ENCODE peak calls at places on chromosome 2, in seven cellular contexts. V is GM23248, O is spleen, J is cardiac muscle cell, W is heart left ventricle, I is adrenal gland, Y is left lung. M is an unnamed sample.
A peak's percentile ranks its signal among the peaks of the same experiment; 100 is the strongest.

GRCh38 chr2:189255711-189256110 is 76.2 kb upstream of the COL5A2 start:
- DNase-seq in O (no peak), I (no peak), J (no peak), Y (no peak), V (no peak), W (no peak), M (no peak)

GRCh38 chr2:188973650-188974049 is 523 bp upstream of the COL3A1 start:
- DNase-seq in O (no peak), I (no peak), V (peak; percentile 38), W (no peak), J (peak; percentile 41), Y (no peak), M (no peak)

GRCh38 chr2:45169339-45170190 is 160.3 kb upstream of the SIX2 start:
- DNase-seq in I (no peak), Y (no peak), J (peak; percentile 52), O (no peak), V (peak; percentile 58), W (peak; percentile 22), M (no peak)

GRCh38 chr2:175679728-175680127 is 322.3 kb downstream of the LNPK start:
- DNase-seq in O (no peak), V (no peak), W (no peak), J (no peak), Y (no peak), I (no peak), M (no peak)

GRCh38 chr2:88903744-88904353 is 212.4 kb downstream of the RPIA start:
- DNase-seq in I (no peak), J (peak; percentile 43), V (peak; percentile 58), W (no peak), O (no peak), Y (no peak), M (no peak)

GRCh38 chr2:189152476-189152875 is 27.1 kb downstream of the COL5A2 start:
- DNase-seq in J (peak; percentile 46), Y (no peak), I (no peak), W (peak; percentile 37), V (no peak), O (no peak), M (no peak)

GRCh38 chr2:231810905-231811304 is 24.7 kb downstream of the COPS7B start:
- DNase-seq in W (no peak), J (peak; percentile 78), I (no peak), O (no peak), Y (no peak), V (peak; percentile 80), M (no peak)

GRCh38 chr2:22878094-22878493 is 506.9 kb upstream of the KLHL29 start:
- DNase-seq in Y (no peak), V (no peak), W (no peak), O (no peak), I (no peak), J (no peak), M (no peak)

GRCh38 chr2:109213646-109214417 is 84.8 kb downstream of the SH3RF3 start:
- DNase-seq in V (peak; percentile 86), W (no peak), J (peak; percentile 90), I (peak; percentile 71), Y (peak; percentile 69), O (no peak), M (no peak)

GRCh38 chr2:144554811-144555210 is 34.9 kb upstream of the ZEB2 start:
- DNase-seq in Y (no peak), I (no peak), V (no peak), J (no peak), W (no peak), O (no peak), M (no peak)

GRCh38 chr2:203662963-203663362 is 43.5 kb upstream of the CD28 start:
- DNase-seq in J (no peak), O (no peak), Y (no peak), V (no peak), W (no peak), I (no peak), M (no peak)

GRCh38 chr2:203804766-203805484 is 62.6 kb upstream of the CTLA4 start:
- DNase-seq in O (no peak), V (peak; percentile 78), W (no peak), Y (no peak), I (no peak), J (peak; percentile 75), M (no peak)

GRCh38 chr2:131030478-131030971 is 62.7 kb downstream of the FAM168B start:
- DNase-seq in J (no peak), I (peak; percentile 73), Y (no peak), V (no peak), W (no peak), O (peak; percentile 64), M (no peak)

GRCh38 chr2:100639588-100640195 is 76.9 kb downstream of the PDCL3 start:
- DNase-seq in W (no peak), Y (no peak), V (no peak), O (no peak), J (no peak), I (no peak), M (no peak)

GRCh38 chr2:100643459-100643858 is 80.7 kb downstream of the PDCL3 start:
- DNase-seq in J (no peak), W (no peak), I (no peak), Y (no peak), O (no peak), V (no peak), M (no peak)

GRCh38 chr2:100642425-100642824 is 79.6 kb downstream of the PDCL3 start:
- DNase-seq in V (no peak), I (no peak), O (no peak), W (no peak), J (no peak), Y (no peak), M (no peak)

GRCh38 chr2:100640329-100641114 is 77.7 kb downstream of the PDCL3 start:
- DNase-seq in W (no peak), O (no peak), V (peak; percentile 28), Y (no peak), J (peak; percentile 23), I (no peak), M (no peak)

GRCh38 chr2:100641115-100641415 is 78.3 kb downstream of the PDCL3 start:
- DNase-seq in Y (no peak), V (no peak), I (no peak), W (no peak), O (no peak), J (no peak), M (no peak)
- H3K4me1 ChIP-seq in Y (no peaks in the 10 kb centered on the region), V (no peaks in the 10 kb centered on the region), I (no peaks in the 10 kb centered on the region), W (no peaks in the 10 kb centered on the region), O (no peaks in the 10 kb centered on the region), J (no peaks in the 10 kb centered on the region), M (no peaks in the 10 kb centered on the region)

GRCh38 chr2:168468354-168468753 is 12.3 kb downstream of the CERS6 start:
- DNase-seq in Y (no peak), V (no peak), W (no peak), J (no peak), O (no peak), I (no peak), M (no peak)
- H3K4me1 ChIP-seq in Y (peaks cover 11% of the 10 kb centered on the region), V (no peaks in the 10 kb centered on the region), W (peaks cover 28% of the 10 kb centered on the region), J (peaks cover 48% of the 10 kb centered on the region), O (peaks cover 30% of the 10 kb centered on the region), I (peaks cover 6% of the 10 kb centered on the region), M (peaks cover 7% of the 10 kb centered on the region)

DNA sequence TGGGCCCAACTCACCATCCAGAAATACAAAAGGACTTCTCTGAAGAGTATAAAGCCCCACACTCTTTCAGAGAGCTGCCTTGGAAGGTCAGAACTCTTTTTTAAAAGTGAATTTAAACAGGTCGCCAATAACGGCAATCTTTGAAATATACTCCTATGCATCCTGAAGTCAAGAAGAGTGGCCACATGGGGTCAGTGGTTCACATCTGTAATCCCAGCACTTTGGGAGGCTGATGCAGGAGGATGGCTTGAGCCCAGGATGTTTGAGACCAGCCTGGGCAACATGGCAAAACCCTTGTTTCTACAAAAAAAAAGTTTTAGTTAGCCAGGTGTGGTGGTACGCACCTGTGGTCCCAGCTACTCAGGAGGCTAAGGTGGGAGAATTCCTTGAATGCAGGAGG is 68.1 kb upstream of the FZD7 start:
- DNase-seq in I (no peak), J (no peak), V (no peak), O (no peak), Y (no peak), W (no peak), M (no peak)
- H3K4me1 ChIP-seq in I (no peaks in the 10 kb centered on the region), J (no peaks in the 10 kb centered on the region), V (no peaks in the 10 kb centered on the region), O (no peaks in the 10 kb centered on the region), Y (no peaks in the 10 kb centered on the region), W (no peaks in the 10 kb centered on the region), M (no peaks in the 10 kb centered on the region)

DNA sequence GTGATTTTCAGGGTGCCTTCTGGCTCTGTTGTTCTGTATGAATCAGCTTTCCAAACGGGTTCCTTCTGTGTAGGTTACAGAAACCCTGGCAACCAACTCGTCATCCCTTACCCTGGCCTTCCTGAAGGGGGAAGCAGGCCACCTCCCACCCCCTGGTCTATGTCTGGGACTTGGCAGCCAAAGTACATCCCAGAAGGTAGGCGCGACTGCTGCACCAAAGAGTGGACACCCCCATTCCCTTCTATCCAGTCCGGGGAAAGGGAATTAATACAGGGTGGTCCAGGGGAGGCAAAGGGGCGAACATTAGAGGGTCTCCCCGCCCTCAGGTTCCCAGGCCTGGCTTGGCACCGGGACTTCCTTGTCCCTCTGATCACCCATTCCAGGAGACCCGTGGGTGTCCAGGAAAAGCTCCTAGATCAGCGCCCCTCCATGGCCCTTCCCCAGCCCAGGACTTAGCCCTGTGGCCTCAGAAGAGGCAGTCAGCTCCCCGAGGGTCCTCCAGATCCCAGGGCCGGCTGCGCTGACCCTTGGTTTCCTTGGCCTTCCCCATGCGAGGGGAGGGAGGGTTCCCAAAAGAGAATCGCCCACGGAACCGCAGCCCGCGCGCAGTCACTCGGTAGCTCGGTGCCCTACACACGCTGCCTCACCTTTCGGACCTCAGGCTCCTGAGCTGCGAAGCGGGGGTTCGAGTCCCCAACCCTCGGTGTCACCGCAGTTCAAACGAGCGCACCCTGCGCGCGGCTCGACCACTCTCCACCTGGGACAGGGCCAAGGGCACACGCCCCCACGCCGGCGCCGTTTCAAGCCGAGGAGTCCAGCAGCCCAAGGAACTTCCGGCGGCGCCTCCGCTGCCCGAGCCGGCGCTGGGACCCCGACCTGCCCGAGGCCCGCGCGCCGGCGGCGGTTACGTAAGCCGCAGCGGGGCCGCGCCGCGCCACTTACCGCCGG is at the start of gene PER2:
- DNase-seq in V (peak; percentile 97), J (peak; percentile 81), Y (peak; percentile 63), W (peak; percentile 67), I (peak; percentile 85), O (peak; percentile 94), M (peak; percentile 65)
- H3K4me1 ChIP-seq in V (peaks cover 23% of the 10 kb centered on the region), J (peaks cover 11% of the 10 kb centered on the region), Y (peaks cover 35% of the 10 kb centered on the region), W (peaks cover 56% of the 10 kb centered on the region), I (peaks cover 23% of the 10 kb centered on the region), O (peaks cover 39% of the 10 kb centered on the region), M (peaks cover 13% of the 10 kb centered on the region)

DNA sequence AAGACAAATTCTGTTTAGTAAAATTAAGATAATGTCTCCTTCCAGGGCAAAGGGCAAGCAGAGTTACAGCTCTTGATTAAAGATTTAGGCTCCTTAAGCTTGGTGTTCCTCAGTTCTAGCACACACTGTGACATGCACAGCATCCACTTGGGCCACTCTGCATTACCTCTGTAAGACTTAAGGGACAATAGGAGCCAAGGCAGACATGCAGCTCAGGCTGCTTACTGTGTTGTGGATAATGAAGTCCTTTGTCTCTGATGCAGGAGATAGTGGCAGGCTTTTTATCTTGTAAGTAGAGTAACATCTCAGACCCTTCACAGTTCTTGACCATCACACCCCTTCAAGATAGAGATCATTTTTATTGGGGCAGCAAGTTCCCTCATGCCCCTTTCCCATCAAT is 31.2 kb downstream of the RBM45 start:
- DNase-seq in I (no peak), O (no peak), J (no peak), Y (no peak), V (no peak), W (no peak), M (no peak)
- H3K4me1 ChIP-seq in I (no peaks in the 10 kb centered on the region), O (no peaks in the 10 kb centered on the region), J (no peaks in the 10 kb centered on the region), Y (no peaks in the 10 kb centered on the region), V (peaks cover 7% of the 10 kb centered on the region), W (no peaks in the 10 kb centered on the region), M (no peaks in the 10 kb centered on the region)

GRCh38 chr2:136125226-136125625 is 7.3 kb upstream of the CXCR4 start:
- DNase-seq in I (no peak), W (no peak), V (no peak), J (no peak), O (no peak), Y (no peak), M (no peak)
- H3K4me1 ChIP-seq in I (no peaks in the 10 kb centered on the region), W (peaks cover 5% of the 10 kb centered on the region), V (no peaks in the 10 kb centered on the region), J (peaks cover 6% of the 10 kb centered on the region), O (peaks cover 66% of the 10 kb centered on the region), Y (no peaks in the 10 kb centered on the region), M (no peaks in the 10 kb centered on the region)

M was measured in colonic mucosa.